ENCODE peak calls at places on chromosomes 7 and 10, in seven cellular contexts. R is H9, J is PC-3, G is mammary epithelial cell, L is keratinocyte, X is MM.1S, Z is astrocyte. U is an unnamed sample.

GRCh38 chr7:84104841-84105240 is 89.7 kb downstream of the SEMA3A start:
- DNase-seq in Z (no peak), X (no peak), G (no peak), L (no peak), R (no peak), J (no peak), U (no peak)

GRCh38 chr7:159008417-159008816 is 136.2 kb downstream of the VIPR2 start:
- DNase-seq in R (no peak), L (no peak), Z (no peak), J (no peak), G (no peak), X (no peak), U (no peak)

GRCh38 chr10:114544045-114544659 is 113.9 kb downstream of the ABLIM1 start:
- DNase-seq in R (no peak), Z (no peak), L (no peak), J (peak; percentile 82), X (peak; percentile 83), G (peak; percentile 89), U (peak; percentile 62)

GRCh38 chr7:2143450-2143849 is 89.3 kb downstream of the MAD1L1 start:
- DNase-seq in X (no peak), J (no peak), Z (no peak), L (no peak), G (no peak), R (no peak), U (no peak)

GRCh38 chr10:93849605-93850004 is 44.2 kb upstream of the SLC35G1 start:
- DNase-seq in R (peak; percentile 52), J (no peak), Z (no peak), G (no peak), X (no peak), L (no peak), U (no peak)

GRCh38 chr7:32536585-32536984 is 41.3 kb downstream of the AVL9 start:
- DNase-seq in X (no peak), G (peak; percentile 86), J (peak; percentile 86), R (no peak), Z (peak; percentile 78), L (peak; percentile 19), U (no peak)

GRCh38 chr10:71392292-71392691 is 4.4 kb upstream of the CDH23 start:
- DNase-seq in L (no peak), G (no peak), Z (no peak), X (no peak), J (no peak), R (peak; percentile 0), U (no peak)

GRCh38 chr7:98123073-98123696 is 16.5 kb downstream of the LMTK2 start:
- DNase-seq in J (no peak), Z (no peak), G (no peak), L (no peak), X (no peak), R (no peak), U (no peak)

GRCh38 chr7:54336800-54337199 is 205.4 kb upstream of the VSTM2A start:
- DNase-seq in J (no peak), Z (no peak), R (no peak), L (no peak), X (peak; percentile 28), G (no peak), U (no peak)

GRCh38 chr7:74191231-74191630 is 17.1 kb downstream of the EIF4H start:
- DNase-seq in X (no peak), J (no peak), G (no peak), L (no peak), R (no peak), Z (no peak), U (no peak)

GRCh38 chr7:156823441-156823840 is 69.5 kb downstream of the LMBR1 start:
- DNase-seq in L (no peak), R (no peak), Z (no peak), X (no peak), J (peak; percentile 37), G (peak; percentile 65), U (no peak)

GRCh38 chr7:140625908-140626868 is 14.4 kb downstream of the DENND2A start:
- DNase-seq in L (peak; percentile 99), J (peak; percentile 94), X (no peak), G (peak; percentile 90), Z (peak; percentile 95), R (peak; percentile 94), U (peak; percentile 68)

GRCh38 chr10:76394707-76395042 is 963.3 kb downstream of the LRMDA start:
- DNase-seq in L (no peak), R (no peak), Z (no peak), J (no peak), G (no peak), X (no peak), U (no peak)

GRCh38 chr7:46695045-46695708 is 774.1 kb upstream of the IGFBP3 start:
- DNase-seq in J (peak; percentile 25), R (no peak), L (no peak), X (no peak), G (no peak), Z (no peak), U (no peak)

GRCh38 chr10:80460399-80461207 is 6.5 kb downstream of the TSPAN14 start:
- DNase-seq in Z (peak; percentile 59), G (peak; percentile 95), R (peak; percentile 89), J (no peak), X (no peak), L (no peak), U (peak; percentile 93)

GRCh38 chr7:137081694-137082093 is 213.2 kb downstream of the CHRM2 start:
- DNase-seq in G (peak; percentile 55), J (peak; percentile 35), Z (peak; percentile 99), L (no peak), R (no peak), X (no peak), U (peak; percentile 39)

GRCh38 chr7:137080516-137081203 is 212.2 kb downstream of the CHRM2 start:
- DNase-seq in J (no peak), G (no peak), L (no peak), X (no peak), R (no peak), Z (peak; percentile 51), U (no peak)

GRCh38 chr7:137081276-137081675 is 212.8 kb downstream of the CHRM2 start:
- DNase-seq in G (no peak), L (no peak), Z (no peak), R (no peak), J (no peak), X (no peak), U (no peak)

GRCh38 chr7:137086896-137087295 is 218.4 kb downstream of the CHRM2 start:
- DNase-seq in Z (peak; percentile 73), G (peak; percentile 26), L (no peak), R (no peak), X (no peak), J (no peak), U (no peak)

DNA sequence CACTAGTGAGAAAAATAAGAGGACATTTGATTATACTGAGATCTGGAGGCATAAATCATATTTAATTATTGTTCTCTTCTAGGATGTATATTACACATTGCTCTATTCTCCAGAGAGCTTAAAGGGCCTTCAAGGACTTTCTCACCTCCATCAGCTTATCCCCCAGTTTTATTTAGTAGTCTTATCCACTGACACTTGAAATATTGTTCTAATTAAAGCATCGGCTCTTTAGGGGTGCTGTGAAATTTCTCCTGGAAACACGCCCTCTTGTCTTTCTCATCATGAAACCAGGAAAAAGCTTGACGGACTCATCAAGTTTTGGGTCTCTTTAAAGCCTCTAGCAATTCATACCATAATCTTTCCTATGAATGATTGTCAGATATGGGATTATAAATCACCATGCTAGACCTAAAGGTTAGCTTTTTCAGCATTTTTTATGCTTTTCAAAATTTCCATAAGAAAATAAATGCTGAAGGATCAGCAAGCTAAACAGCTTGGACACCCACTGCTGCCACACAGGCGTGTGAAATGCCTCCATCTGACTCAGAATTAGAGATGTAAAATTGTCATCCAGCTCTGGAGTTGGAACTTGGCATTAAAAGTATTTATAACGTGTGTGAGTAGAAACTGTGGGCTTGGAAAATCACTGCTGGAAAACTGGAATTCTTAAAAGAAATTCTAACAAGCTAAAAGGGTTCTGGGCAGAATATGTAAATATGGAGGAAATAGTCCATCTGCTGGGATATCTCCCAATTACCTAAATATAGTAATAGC is 216.3 kb downstream of the CHRM2 start:
- DNase-seq in X (no peak), L (no peak), Z (peak; percentile 52), G (no peak), R (no peak), J (no peak), U (no peak)
- H3K27ac ChIP-seq in X (no peak overlapping the region), L (no peak overlapping the region), Z (no peak overlapping the region), G (no peak overlapping the region), R (no peak overlapping the region), J (no peak overlapping the region), U (no peak overlapping the region)

GRCh38 chr7:111080495-111081105 is 10.3 kb upstream of the LRRN3 start:
- DNase-seq in Z (no peak), G (no peak), L (no peak), J (no peak), X (peak; percentile 85), R (no peak), U (no peak)
- H3K9ac ChIP-seq in Z (no peak overlapping the region), G (no peak overlapping the region), L (no peak overlapping the region), J (no peak overlapping the region), X (peak overlapping the region; percentile 3), R (no peak overlapping the region), U (no peak overlapping the region)

GRCh38 chr10:24394479-24395190 is 185.7 kb downstream of the KIAA1217 start:
- DNase-seq in X (no peak), J (no peak), G (no peak), Z (no peak), R (no peak), L (no peak), U (no peak)

GRCh38 chr10:24390746-24391145 is 181.8 kb downstream of the KIAA1217 start:
- DNase-seq in G (no peak), X (no peak), J (no peak), Z (peak; percentile 42), R (no peak), L (no peak), U (no peak)

GRCh38 chr10:24393206-24393605 is 184.3 kb downstream of the KIAA1217 start:
- DNase-seq in L (no peak), G (no peak), R (no peak), X (no peak), Z (no peak), J (no peak), U (no peak)

GRCh38 chr10:24397662-24398061 is 188.7 kb downstream of the KIAA1217 start:
- DNase-seq in G (no peak), R (no peak), X (no peak), Z (no peak), L (no peak), J (no peak), U (no peak)

GRCh38 chr10:24396396-24396795 is 187.5 kb downstream of the KIAA1217 start:
- DNase-seq in R (no peak), G (no peak), J (peak; percentile 5), Z (no peak), X (no peak), L (no peak), U (no peak)
- TF ChIP-seq CTCF in R (peak; percentile 50), G (no peak), J (peak; percentile 32), Z (no peak), X (peak; percentile 16), L (peak; percentile 38), U (no peak)

GRCh38 chr10:12636585-12636984 is 287.2 kb downstream of the CAMK1D start:
- DNase-seq in J (no peak), R (no peak), X (no peak), L (no peak), G (no peak), Z (no peak), U (no peak)

GRCh38 chr10:12640026-12640425 is 290.7 kb downstream of the CAMK1D start:
- DNase-seq in Z (no peak), L (no peak), R (no peak), G (no peak), J (no peak), X (no peak), U (no peak)

GRCh38 chr10:12638781-12639180 is 289.4 kb downstream of the CAMK1D start:
- DNase-seq in G (no peak), J (no peak), R (no peak), Z (no peak), X (no peak), L (no peak), U (no peak)

GRCh38 chr10:12638103-12638502 is 288.8 kb downstream of the CAMK1D start:
- DNase-seq in X (peak; percentile 36), L (no peak), G (no peak), Z (peak; percentile 41), R (no peak), J (no peak), U (peak; percentile 92)

GRCh38 chr10:12637649-12638048 is 288.3 kb downstream of the CAMK1D start:
- DNase-seq in L (no peak), G (no peak), X (no peak), R (no peak), J (no peak), Z (no peak), U (no peak)
- H3K27ac ChIP-seq in L (no peak overlapping the region), G (no peak overlapping the region), X (no peak overlapping the region), R (no peak overlapping the region), J (no peak overlapping the region), Z (no peak overlapping the region), U (peak overlapping the region; percentile 27)